ENCODE peak calls at places on chromosomes 3 and 15, in six cellular contexts. One of them, this sample, is unnamed. For H3K9me3, the result is how much of the 10 kb centered on the place peaks cover.

GRCh38 chr15:100383302-100384107 is 41.7 kb upstream of the ADAMTS17 start:
- DNase-seq in heart left ventricle: no peak
- DNase-seq in kidney: no peak
- DNase-seq in neural progenitor cell: peak
- DNase-seq in cardiac muscle cell: peak
- DNase-seq in tibial artery: no peak
- DNase-seq in this sample: no peak

GRCh38 chr3:70090322-70090913 is 90.9 kb downstream of the SAMMSON start:
- DNase-seq in heart left ventricle: no peak
- DNase-seq in kidney: no peak
- DNase-seq in neural progenitor cell: peak
- DNase-seq in cardiac muscle cell: peak
- DNase-seq in tibial artery: no peak
- DNase-seq in this sample: no peak

GRCh38 chr15:90035835-90036220 is 34.7 kb downstream of the ZNF710 start:
- DNase-seq in heart left ventricle: peak
- DNase-seq in kidney: no peak
- DNase-seq in neural progenitor cell: no peak
- DNase-seq in cardiac muscle cell: no peak
- DNase-seq in tibial artery: peak
- DNase-seq in this sample: peak

GRCh38 chr15:78682693-78683410 is 41.8 kb upstream of the CHRNB4 start:
- DNase-seq in heart left ventricle: no peak
- DNase-seq in kidney: no peak
- DNase-seq in neural progenitor cell: no peak
- DNase-seq in cardiac muscle cell: no peak
- DNase-seq in tibial artery: no peak
- DNase-seq in this sample: no peak

GRCh38 chr15:38904298-38904697 is 339.7 kb upstream of the RASGRP1 start:
- DNase-seq in heart left ventricle: no peak
- DNase-seq in kidney: no peak
- DNase-seq in neural progenitor cell: no peak
- DNase-seq in cardiac muscle cell: no peak
- DNase-seq in tibial artery: no peak
- DNase-seq in this sample: no peak

GRCh38 chr15:51046799-51047449 is 47.8 kb downstream of the TNFAIP8L3 start:
- DNase-seq in heart left ventricle: no peak
- DNase-seq in kidney: peak
- DNase-seq in neural progenitor cell: no peak
- DNase-seq in cardiac muscle cell: no peak
- DNase-seq in tibial artery: no peak
- DNase-seq in this sample: no peak

GRCh38 chr3:66763294-66763693 is 234.8 kb upstream of the KBTBD8 start:
- DNase-seq in heart left ventricle: no peak
- DNase-seq in kidney: no peak
- DNase-seq in neural progenitor cell: no peak
- DNase-seq in cardiac muscle cell: no peak
- DNase-seq in tibial artery: peak
- DNase-seq in this sample: no peak

GRCh38 chr15:60477991-60478632 is 830 bp downstream of the ICE2 start:
- DNase-seq in heart left ventricle: no peak
- DNase-seq in kidney: no peak
- DNase-seq in neural progenitor cell: peak
- DNase-seq in cardiac muscle cell: peak
- DNase-seq in tibial artery: no peak
- DNase-seq in this sample: no peak

GRCh38 chr15:42737529-42738328 is 801 bp upstream of the CDAN1 start:
- DNase-seq in heart left ventricle: no peak
- DNase-seq in kidney: no peak
- DNase-seq in neural progenitor cell: no peak
- DNase-seq in cardiac muscle cell: no peak
- DNase-seq in tibial artery: peak
- DNase-seq in this sample: no peak

GRCh38 chr3:151946606-151947005 is 73.2 kb downstream of the SUCNR1 start:
- DNase-seq in heart left ventricle: no peak
- DNase-seq in kidney: no peak
- DNase-seq in neural progenitor cell: no peak
- DNase-seq in cardiac muscle cell: no peak
- DNase-seq in tibial artery: no peak
- DNase-seq in this sample: no peak

GRCh38 chr15:69092159-69092558 is 68.3 kb upstream of the GLCE start:
- DNase-seq in heart left ventricle: no peak
- DNase-seq in kidney: no peak
- DNase-seq in neural progenitor cell: no peak
- DNase-seq in cardiac muscle cell: no peak
- DNase-seq in tibial artery: no peak
- DNase-seq in this sample: no peak

GRCh38 chr3:17974206-17974841 is 231.9 kb upstream of the TBC1D5 start:
- DNase-seq in heart left ventricle: no peak
- DNase-seq in kidney: no peak
- DNase-seq in neural progenitor cell: no peak
- DNase-seq in cardiac muscle cell: no peak
- DNase-seq in tibial artery: no peak
- DNase-seq in this sample: no peak

GRCh38 chr3:138544546-138544945 is 49.5 kb downstream of the CEP70 start:
- DNase-seq in heart left ventricle: no peak
- DNase-seq in kidney: no peak
- DNase-seq in neural progenitor cell: no peak
- DNase-seq in cardiac muscle cell: no peak
- DNase-seq in tibial artery: no peak
- DNase-seq in this sample: no peak
- H3K9me3 ChIP-seq in heart left ventricle: half or more
- H3K9me3 ChIP-seq in kidney: under half
- H3K9me3 ChIP-seq in neural progenitor cell: under half
- H3K9me3 ChIP-seq in cardiac muscle cell: under half
- H3K9me3 ChIP-seq in tibial artery: under half
- H3K9me3 ChIP-seq in this sample: under half

GRCh38 chr3:12121466-12121865 is 37.2 kb downstream of the TIMP4 start:
- DNase-seq in heart left ventricle: no peak
- DNase-seq in kidney: no peak
- DNase-seq in neural progenitor cell: no peak
- DNase-seq in cardiac muscle cell: no peak
- DNase-seq in tibial artery: no peak
- DNase-seq in this sample: no peak
- H3K9me3 ChIP-seq in heart left ventricle: under half
- H3K9me3 ChIP-seq in kidney: under half
- H3K9me3 ChIP-seq in neural progenitor cell: under half
- H3K9me3 ChIP-seq in cardiac muscle cell: under half
- H3K9me3 ChIP-seq in tibial artery: under half
- H3K9me3 ChIP-seq in this sample: under half

GRCh38 chr3:36678216-36679013 is 85.9 kb downstream of the DCLK3 start:
- DNase-seq in heart left ventricle: no peak
- DNase-seq in kidney: no peak
- DNase-seq in neural progenitor cell: no peak
- DNase-seq in cardiac muscle cell: no peak
- DNase-seq in tibial artery: no peak
- DNase-seq in this sample: no peak
- H3K9me3 ChIP-seq in heart left ventricle: under half
- H3K9me3 ChIP-seq in kidney: under half
- H3K9me3 ChIP-seq in neural progenitor cell: under half
- H3K9me3 ChIP-seq in cardiac muscle cell: under half
- H3K9me3 ChIP-seq in tibial artery: under half
- H3K9me3 ChIP-seq in this sample: under half

GRCh38 chr15:22241451-22241850 is 161.1 kb downstream of the OR4M2 start:
- DNase-seq in heart left ventricle: peak
- DNase-seq in kidney: no peak
- DNase-seq in neural progenitor cell: no peak
- DNase-seq in cardiac muscle cell: no peak
- DNase-seq in tibial artery: no peak
- DNase-seq in this sample: no peak
- H3K9me3 ChIP-seq in heart left ventricle: under half
- H3K9me3 ChIP-seq in kidney: under half
- H3K9me3 ChIP-seq in neural progenitor cell: under half
- H3K9me3 ChIP-seq in cardiac muscle cell: under half
- H3K9me3 ChIP-seq in tibial artery: under half
- H3K9me3 ChIP-seq in this sample: under half

DNA sequence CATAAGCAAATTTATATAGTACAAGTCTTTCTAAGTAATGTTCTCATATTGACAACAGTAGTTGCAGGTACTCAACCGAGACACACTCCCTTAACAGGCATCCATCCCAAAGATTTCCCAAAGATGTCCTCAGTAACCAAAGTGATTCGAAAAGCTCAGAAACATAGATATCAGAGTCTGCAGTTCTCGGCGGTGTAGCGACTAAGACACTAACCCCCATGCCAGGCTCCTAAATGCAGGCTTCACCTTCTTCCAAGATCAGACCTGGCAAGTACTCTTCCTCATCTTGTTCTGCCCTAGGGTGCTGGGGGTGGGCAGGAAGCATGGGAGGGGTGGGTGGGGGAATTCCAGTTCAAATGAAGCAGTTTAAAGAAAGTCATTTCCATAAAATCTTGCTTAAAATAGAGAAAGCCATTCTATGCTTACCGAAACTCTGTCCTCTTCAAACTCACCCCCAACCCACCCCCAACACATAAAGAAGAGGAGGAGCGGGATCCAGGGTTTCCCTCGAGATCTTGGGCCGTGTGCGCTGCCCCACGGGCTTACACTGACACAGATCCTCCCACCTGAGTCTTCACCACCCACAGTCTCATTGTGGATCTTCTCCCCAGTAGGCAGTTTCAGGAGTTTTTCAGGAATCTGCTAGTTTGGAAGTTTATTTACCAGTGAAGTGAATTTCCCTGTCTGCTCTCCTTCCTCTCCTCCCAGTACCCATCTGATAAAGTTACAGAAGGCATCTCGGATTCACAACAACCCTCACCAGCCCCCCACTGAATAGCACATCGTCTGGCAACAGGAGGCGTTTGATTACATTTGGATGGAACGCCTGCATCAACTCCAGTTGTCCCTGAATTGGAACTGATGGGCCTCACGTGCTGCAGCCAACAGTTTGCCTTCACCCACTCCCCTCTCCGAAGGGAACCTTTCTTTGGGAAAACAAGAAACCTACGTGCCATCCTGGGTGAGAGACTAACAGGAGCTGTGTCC is 59.1 kb upstream of the BCL6 start:
- DNase-seq in heart left ventricle: no peak
- DNase-seq in kidney: no peak
- DNase-seq in neural progenitor cell: no peak
- DNase-seq in cardiac muscle cell: no peak
- DNase-seq in tibial artery: no peak
- DNase-seq in this sample: no peak
- H3K9me3 ChIP-seq in heart left ventricle: under half
- H3K9me3 ChIP-seq in kidney: under half
- H3K9me3 ChIP-seq in neural progenitor cell: under half
- H3K9me3 ChIP-seq in cardiac muscle cell: under half
- H3K9me3 ChIP-seq in tibial artery: under half
- H3K9me3 ChIP-seq in this sample: under half

GRCh38 chr15:23069496-23070166 is 30.3 kb upstream of the TUBGCP5 start:
- DNase-seq in heart left ventricle: no peak
- DNase-seq in kidney: no peak
- DNase-seq in neural progenitor cell: peak
- DNase-seq in cardiac muscle cell: no peak
- DNase-seq in tibial artery: no peak
- DNase-seq in this sample: no peak

GRCh38 chr15:23067416-23067815 is 28.0 kb upstream of the TUBGCP5 start:
- DNase-seq in heart left ventricle: no peak
- DNase-seq in kidney: no peak
- DNase-seq in neural progenitor cell: no peak
- DNase-seq in cardiac muscle cell: no peak
- DNase-seq in tibial artery: no peak
- DNase-seq in this sample: no peak

GRCh38 chr15:23064156-23064555 is 24.8 kb upstream of the TUBGCP5 start:
- DNase-seq in heart left ventricle: no peak
- DNase-seq in kidney: no peak
- DNase-seq in neural progenitor cell: no peak
- DNase-seq in cardiac muscle cell: no peak
- DNase-seq in tibial artery: no peak
- DNase-seq in this sample: no peak

GRCh38 chr15:23065836-23066235 is 26.5 kb upstream of the TUBGCP5 start:
- DNase-seq in heart left ventricle: no peak
- DNase-seq in kidney: no peak
- DNase-seq in neural progenitor cell: no peak
- DNase-seq in cardiac muscle cell: no peak
- DNase-seq in tibial artery: no peak
- DNase-seq in this sample: no peak
- H3K9me3 ChIP-seq in heart left ventricle: under half
- H3K9me3 ChIP-seq in kidney: under half
- H3K9me3 ChIP-seq in neural progenitor cell: under half
- H3K9me3 ChIP-seq in cardiac muscle cell: under half
- H3K9me3 ChIP-seq in tibial artery: under half
- H3K9me3 ChIP-seq in this sample: under half

This sample was measured in upper lobe of right lung.